ENCODE peak calls at places on chromosomes 13 and 19, in ten cellular contexts. D is T follicular helper cell; F is naive thymus-derived CD4-positive, alpha-beta T cell; W is heart right ventricle; U is natural killer cell treated with Interleukin-12 subunit alpha and Interleukin-12 subunit beta and Interleukin-15 and Interleukin-18, amount 100 ng/mL, for 72 hours; K is DMS 273 treated with DMSO at 0.1 percent for 48 hours; N is NCI-H82; I is stimulated activated naive B cell treated with anti-CD40 and anti-IgM and Interleukin-4, amounts not matched to agents 10 μg/mL and 1 μg/mL and 100 μg/mL, for 72 hours; Q is prostate gland; E is HTR-8/SVneo. L is an unnamed sample.

GRCh38 chr13:44837250-44837649 is 152.0 kb downstream of the NUFIP1 start:
- DNase-seq in D (no peak), F (no peak), W (no peak), U (no peak), K (no peak), N (no peak), I (no peak), Q (no peak), E (no peak), L (no peak)

GRCh38 chr19:16335226-16335625 is 10.6 kb downstream of the KLF2 start:
- DNase-seq in D (no peak), F (no peak), W (no peak), U (peak; percentile 74), K (no peak), N (no peak), I (no peak), Q (no peak), E (no peak), L (no peak)

GRCh38 chr13:33446821-33447481 is 161.4 kb upstream of the STARD13 start:
- DNase-seq in D (no peak), F (no peak), W (no peak), U (no peak), K (no peak), N (no peak), I (no peak), Q (peak; percentile 68), E (no peak), L (no peak)

GRCh38 chr13:75372517-75372916 is 109.5 kb downstream of the TBC1D4 start:
- DNase-seq in D (no peak), F (peak; percentile 51), W (no peak), U (no peak), K (no peak), N (peak; percentile 75), I (no peak), Q (peak; percentile 17), E (peak; percentile 15), L (no peak)

GRCh38 chr19:15836595-15837398 is 21.3 kb upstream of the OR10H1 start:
- DNase-seq in D (peak; percentile 91), F (peak; percentile 98), W (peak; percentile 95), U (peak; percentile 96), K (peak; percentile 35), N (peak; percentile 90), I (peak; percentile 94), Q (peak; percentile 98), E (peak; percentile 97), L (peak; percentile 73)

GRCh38 chr19:42468273-42468796 is 25.6 kb upstream of the CXCL17 start:
- DNase-seq in D (no peak), F (no peak), W (no peak), U (peak; percentile 0), K (peak; percentile 28), N (no peak), I (no peak), Q (no peak), E (peak; percentile 74), L (peak; percentile 4)

GRCh38 chr19:4295972-4296771 is 6.0 kb downstream of the TMIGD2 start:
- DNase-seq in D (no peak), F (no peak), W (no peak), U (no peak), K (peak; percentile 95), N (peak; percentile 92), I (no peak), Q (no peak), E (no peak), L (no peak)

GRCh38 chr19:58364127-58364526 is 1.6 kb upstream of the ZNF497 start:
- DNase-seq in D (no peak), F (no peak), W (no peak), U (no peak), K (no peak), N (no peak), I (no peak), Q (no peak), E (no peak), L (no peak)

GRCh38 chr19:40466219-40467006 is at the start of gene SPTBN4:
- DNase-seq in D (peak; percentile 56), F (no peak), W (peak; percentile 41), U (peak; percentile 81), K (no peak), N (no peak), I (peak; percentile 55), Q (no peak), E (no peak), L (no peak)

GRCh38 chr13:32212420-32212819 is 102.7 kb downstream of the ZAR1L start:
- DNase-seq in D (no peak), F (no peak), W (no peak), U (no peak), K (no peak), N (no peak), I (no peak), Q (no peak), E (no peak), L (peak; percentile 69)

GRCh38 chr13:97758317-97758716 is 195.2 kb upstream of the IPO5 start:
- DNase-seq in D (no peak), F (no peak), W (no peak), U (no peak), K (no peak), N (no peak), I (no peak), Q (no peak), E (no peak), L (no peak)

GRCh38 chr19:48475369-48476068 is 6.3 kb downstream of the CYTH2 start:
- DNase-seq in D (no peak), F (no peak), W (no peak), U (no peak), K (no peak), N (no peak), I (no peak), Q (no peak), E (no peak), L (no peak)

GRCh38 chr19:46283771-46284170 is 13.1 kb upstream of the HIF3A start:
- DNase-seq in D (no peak), F (no peak), W (peak; percentile 29), U (no peak), K (no peak), N (no peak), I (no peak), Q (no peak), E (no peak), L (no peak)